ENCODE peak calls at places on chromosome 1, in four cellular contexts. C, P, T and J are unnamed samples.
A peak's percentile ranks its signal among the peaks of the same experiment; 100 is the strongest.

GRCh38 chr1:24081190-24081589 is 30.7 kb downstream of the MYOM3 start:
- DNase-seq in C (no peak), P (no peak), T (no peak), J (no peak)

GRCh38 chr1:241532173-241532553 is at the start of gene KMO:
- DNase-seq in C (peak; percentile 18), P (peak; percentile 17), T (no peak), J (peak; percentile 25)

GRCh38 chr1:225645194-225645593 is 7.7 kb downstream of the ENAH start:
- DNase-seq in C (no peak), P (no peak), T (no peak), J (no peak)

GRCh38 chr1:204065174-204065985 is 7.5 kb upstream of the SOX13 start:
- DNase-seq in C (peak; percentile 49), P (peak; percentile 41), T (peak; percentile 55), J (peak; percentile 32)

GRCh38 chr1:168613689-168614655 is 37.6 kb downstream of the XCL1 start:
- DNase-seq in C (peak; percentile 18), P (no peak), T (peak; percentile 50), J (peak; percentile 68)

GRCh38 chr1:156126043-156126700 is 11.7 kb downstream of the LMNA start:
- DNase-seq in C (peak; percentile 97), P (peak; percentile 97), T (peak; percentile 94), J (peak; percentile 97)

GRCh38 chr1:226827458-226827857 is 43.0 kb upstream of the PSEN2 start:
- DNase-seq in C (peak; percentile 73), P (peak; percentile 8), T (peak; percentile 67), J (peak; percentile 62)

GRCh38 chr1:64246294-64246917 is 43.0 kb downstream of the UBE2U start:
- DNase-seq in C (peak; percentile 71), P (peak; percentile 66), T (no peak), J (peak; percentile 59)

GRCh38 chr1:93845554-93846150 is 33.4 kb downstream of the DNTTIP2 start:
- DNase-seq in C (peak; percentile 95), P (peak; percentile 93), T (no peak), J (peak; percentile 88)

GRCh38 chr1:218986816-218987215 is 186.9 kb upstream of the LYPLAL1 start:
- DNase-seq in C (no peak), P (no peak), T (no peak), J (no peak)

GRCh38 chr1:175376194-175376593 is 183.6 kb upstream of the KIAA0040 start:
- DNase-seq in C (no peak), P (peak; percentile 11), T (no peak), J (peak; percentile 12)

GRCh38 chr1:197127513-197127912 is 19.0 kb downstream of the ASPM start:
- DNase-seq in C (peak; percentile 90), P (peak; percentile 80), T (no peak), J (peak; percentile 36)

GRCh38 chr1:36988741-36989193 is 45.5 kb downstream of the GRIK3 start:
- DNase-seq in C (no peak), P (no peak), T (no peak), J (no peak)

GRCh38 chr1:24052119-24052695 is 59.7 kb downstream of the MYOM3 start:
- DNase-seq in C (peak; percentile 22), P (no peak), T (no peak), J (no peak)

GRCh38 chr1:43789604-43790288 is 82.4 kb downstream of the ST3GAL3 start:
- DNase-seq in C (no peak), P (no peak), T (no peak), J (no peak)

GRCh38 chr1:160550572-160551034 is 27.5 kb upstream of the SLAMF6 start:
- DNase-seq in C (no peak), P (no peak), T (peak; percentile 21), J (no peak)

GRCh38 chr1:234322979-234323378 is 50.3 kb upstream of the COA6 start:
- DNase-seq in C (peak; percentile 13), P (peak; percentile 31), T (peak; percentile 38), J (peak; percentile 40)

GRCh38 chr1:181405584-181405983 is 77.7 kb upstream of the CACNA1E start:
- DNase-seq in C (no peak), P (no peak), T (no peak), J (no peak)

GRCh38 chr1:227043755-227044154 is 103.7 kb downstream of the COQ8A start:
- DNase-seq in C (peak; percentile 60), P (peak; percentile 76), T (no peak), J (peak; percentile 63)

GRCh38 chr1:16155537-16156410 is at the start of gene EPHA2:
- DNase-seq in C (peak; percentile 73), P (peak; percentile 88), T (peak; percentile 90), J (peak; percentile 63)

GRCh38 chr1:186574951-186575747 is 105.1 kb downstream of the PTGS2 start:
- DNase-seq in C (peak; percentile 86), P (peak; percentile 85), T (no peak), J (peak; percentile 35)

GRCh38 chr1:209218113-209218512 is 365.4 kb upstream of the CAMK1G start:
- DNase-seq in C (no peak), P (no peak), T (no peak), J (no peak)

GRCh38 chr1:193013005-193013404 is 46.2 kb downstream of the UCHL5 start:
- DNase-seq in C (peak; percentile 94), P (peak; percentile 52), T (no peak), J (peak; percentile 76)

GRCh38 chr1:169235568-169235967 is 129.1 kb downstream of the ATP1B1 start:
- DNase-seq in C (peak; percentile 2), P (peak; percentile 4), T (no peak), J (no peak)

GRCh38 chr1:107664882-107665871 is 299.8 kb downstream of the VAV3 start:
- DNase-seq in C (no peak), P (no peak), T (no peak), J (no peak)

GRCh38 chr1:7152655-7153054 is 367.4 kb downstream of the CAMTA1 start:
- DNase-seq in C (no peak), P (no peak), T (no peak), J (no peak)

GRCh38 chr1:228275435-228276342 is 67.8 kb downstream of the OBSCN start:
- DNase-seq in C (peak; percentile 74), P (peak; percentile 84), T (peak; percentile 85), J (peak; percentile 71)

GRCh38 chr1:226083303-226084101 is 21.0 kb downstream of the H3-3A start:
- DNase-seq in C (peak; percentile 75), P (peak; percentile 83), T (peak; percentile 92), J (peak; percentile 70)

GRCh38 chr1:205294175-205294913 is 27.2 kb downstream of the NUAK2 start:
- DNase-seq in C (peak; percentile 95), P (peak; percentile 93), T (no peak), J (peak; percentile 90)

GRCh38 chr1:14607295-14607694 is 8.8 kb downstream of the KAZN start:
- DNase-seq in C (no peak), P (no peak), T (no peak), J (no peak)

GRCh38 chr1:201348211-201348566 is 29.3 kb downstream of the TNNT2 start:
- DNase-seq in C (peak; percentile 45), P (peak; percentile 55), T (no peak), J (peak; percentile 65)

GRCh38 chr1:210565316-210565715 is 236.6 kb downstream of the HHAT start:
- DNase-seq in C (no peak), P (no peak), T (no peak), J (no peak)

GRCh38 chr1:155463865-155464264 is 98.7 kb downstream of the ASH1L start:
- DNase-seq in C (peak; percentile 95), P (peak; percentile 83), T (no peak), J (peak; percentile 96)

GRCh38 chr1:29335573-29335972 is 99.3 kb downstream of the PTPRU start:
- DNase-seq in C (no peak), P (no peak), T (no peak), J (no peak)

DNA sequence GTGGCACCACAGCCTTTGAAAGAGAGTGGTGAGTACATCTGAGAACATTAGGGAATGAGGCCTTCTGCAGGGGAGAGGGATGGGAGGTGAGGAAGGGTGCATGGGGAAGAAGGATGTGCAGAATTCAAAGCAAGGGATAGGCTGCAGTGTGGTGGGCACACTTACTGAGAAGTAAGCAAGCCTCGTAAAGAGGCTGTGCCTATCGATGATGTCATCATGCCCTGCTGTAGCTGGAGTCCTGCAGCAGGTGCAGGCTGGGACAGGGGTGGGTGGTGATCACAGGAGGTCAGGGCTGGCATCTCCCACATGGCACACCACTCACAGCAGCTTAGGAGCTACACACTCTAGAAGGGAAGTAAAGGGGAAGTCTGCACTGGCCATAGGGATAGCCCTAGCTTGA is 16.2 kb downstream of the ZSCAN20 start:
- DNase-seq in C (no peak), P (no peak), T (no peak), J (no peak)
- TF ChIP-seq CTCF in C (no peak), P (no peak), T (no peak), J (no peak)

GRCh38 chr1:157448666-157449065 is 103.6 kb downstream of the FCRL5 start:
- DNase-seq in C (no peak), P (no peak), T (no peak), J (no peak)
- H3K4me3 ChIP-seq in C (no peak overlapping the region), P (no peak overlapping the region), T (no peak overlapping the region), J (no peak overlapping the region)

GRCh38 chr1:18794066-18794465 is 65.4 kb downstream of the TAS1R2 start:
- DNase-seq in C (no peak), P (no peak), T (no peak), J (no peak)
- TF ChIP-seq CTCF in C (no peak), P (no peak), T (no peak), J (no peak)

GRCh38 chr1:85048296-85049064 is at the start of gene MCOLN3:
- DNase-seq in C (no peak), P (no peak), T (peak; percentile 28), J (peak; percentile 11)
- H3K4me3 ChIP-seq in C (peak within 1 kb of the TSS; percentile 53), P (no peak within 1 kb of the TSS), T (peak within 1 kb of the TSS; percentile 44), J (peak within 1 kb of the TSS; percentile 42)

GRCh38 chr1:171563675-171564074 is 58.4 kb upstream of the MYOCOS start:
- DNase-seq in C (peak; percentile 18), P (peak; percentile 16), T (no peak), J (peak; percentile 42)

GRCh38 chr1:171566467-171566866 is 55.6 kb upstream of the MYOCOS start:
- DNase-seq in C (peak; percentile 6), P (peak; percentile 11), T (no peak), J (peak; percentile 9)
- TF ChIP-seq CTCF in C (no peak), P (peak; percentile 14), T (no peak), J (no peak)

GRCh38 chr1:3500265-3500835 is 45.9 kb downstream of the ARHGEF16 start:
- DNase-seq in C (no peak), P (no peak), T (no peak), J (no peak)
- H3K4me3 ChIP-seq in C (no peak overlapping the region), P (no peak overlapping the region), T (no peak overlapping the region), J (no peak overlapping the region)

GRCh38 chr1:26284597-26285351 is 4.9 kb downstream of the SH3BGRL3 start:
- DNase-seq in C (peak; percentile 90), P (peak; percentile 90), T (peak; percentile 75), J (peak; percentile 96)
- TF ChIP-seq CTCF in C (peak; percentile 79), P (peak; percentile 73), T (peak; percentile 61), J (peak; percentile 72)

DNA sequence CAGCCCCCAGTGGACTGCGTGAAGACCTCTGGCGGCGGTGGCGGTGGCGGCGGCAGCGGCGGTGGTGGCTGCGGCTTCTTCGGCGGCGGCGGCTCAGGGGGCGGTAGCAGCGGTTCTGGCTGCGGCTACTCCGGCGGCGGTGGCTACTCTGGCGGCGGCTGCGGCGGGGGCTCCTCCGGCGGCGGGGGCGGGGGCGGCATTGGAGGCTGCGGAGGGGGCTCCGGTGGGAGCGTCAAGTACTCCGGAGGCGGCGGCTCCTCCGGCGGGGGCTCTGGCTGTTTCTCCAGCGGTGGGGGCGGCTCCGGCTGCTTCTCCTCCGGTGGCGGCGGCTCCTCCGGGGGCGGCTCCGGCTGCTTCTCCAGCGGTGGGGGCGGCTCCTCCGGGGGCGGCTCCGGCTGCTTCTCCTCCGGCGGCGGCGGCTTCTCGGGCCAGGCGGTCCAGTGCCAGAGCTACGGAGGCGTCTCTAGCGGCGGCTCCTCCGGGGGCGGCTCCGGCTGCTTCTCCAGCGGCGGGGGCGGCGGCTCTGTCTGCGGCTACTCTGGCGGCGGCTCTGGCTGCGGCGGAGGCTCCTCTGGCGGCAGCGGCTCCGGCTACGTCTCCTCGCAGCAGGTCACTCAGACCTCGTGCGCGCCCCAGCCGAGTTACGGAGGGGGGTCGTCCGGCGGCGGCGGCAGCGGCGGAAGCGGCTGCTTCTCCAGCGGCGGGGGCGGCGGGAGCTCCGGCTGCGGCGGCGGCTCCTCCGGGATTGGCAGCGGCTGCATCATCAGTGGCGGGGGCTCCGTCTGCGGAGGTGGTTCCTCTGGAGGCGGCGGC is 1.7 kb downstream of the LORICRIN start:
- DNase-seq in C (no peak), P (peak; percentile 6), T (peak; percentile 29), J (no peak)
- H3K4me3 ChIP-seq in C (peak overlapping the region; percentile 37), P (peak overlapping the region; percentile 34), T (peak overlapping the region; percentile 45), J (no peak overlapping the region)